ENCODE peak calls at places on chromosomes 1 and 21, in six cellular contexts. F is dorsolateral prefrontal cortex; R is neuronal stem cell; D is stimulated activated CD4-positive, alpha-beta T cell treated with anti-CD3 and anti-CD28 coated beads, Interleukin-4, amount 100 ng/mL, for 24 hours; H is heart right ventricle; C is naive thymus-derived CD8-positive, alpha-beta T cell. Z is an unnamed sample.

GRCh38 chr21:15243356-15243755 is 178.6 kb upstream of the NRIP1 start:
- DNase-seq in C (no peak), D (no peak), R (no peak), H (no peak), F (no peak), Z (no peak)

GRCh38 chr1:94757931-94758330 is 62.2 kb upstream of the SLC44A3 start:
- DNase-seq in C (no peak), D (no peak), H (peak), R (no peak), F (no peak), Z (no peak)

GRCh38 chr1:164588388-164589341 is 29.7 kb downstream of the PBX1 start:
- DNase-seq in D (no peak), C (no peak), F (peak), H (peak), R (peak), Z (peak)

GRCh38 chr1:147892731-147893214 is 9.8 kb upstream of the GJA8 start:
- DNase-seq in H (peak), F (no peak), C (no peak), R (no peak), D (peak), Z (peak)

GRCh38 chr21:46061063-46061462 is 36.8 kb upstream of the COL6A2 start:
- DNase-seq in C (no peak), D (no peak), R (no peak), H (no peak), F (peak), Z (no peak)

GRCh38 chr1:64519921-64520320 is 50.0 kb downstream of the CACHD1 start:
- DNase-seq in R (no peak), D (no peak), F (no peak), H (no peak), C (no peak), Z (no peak)

GRCh38 chr1:183353597-183353996 is 64.6 kb downstream of the NMNAT2 start:
- DNase-seq in F (no peak), C (no peak), H (no peak), D (no peak), R (no peak), Z (no peak)

GRCh38 chr1:228471154-228471761 is 15.9 kb upstream of the RNF187 start:
- DNase-seq in H (no peak), F (no peak), D (no peak), R (no peak), C (no peak), Z (no peak)

GRCh38 chr1:89198500-89199072 is at the start of gene GBP4:
- DNase-seq in F (no peak), R (no peak), D (peak), H (peak), C (peak), Z (peak)

GRCh38 chr1:8661185-8662110 is 156.0 kb downstream of the RERE start:
- DNase-seq in F (no peak), D (peak), H (peak), R (no peak), C (no peak), Z (no peak)

GRCh38 chr21:19541612-19542011 is 1138.0 kb upstream of the TMPRSS15 start:
- DNase-seq in C (no peak), D (no peak), H (no peak), F (no peak), R (no peak), Z (no peak)

GRCh38 chr1:30718636-30719405 is 4.6 kb downstream of the MATN1 start:
- DNase-seq in C (peak), F (peak), H (peak), D (peak), R (no peak), Z (peak)

GRCh38 chr21:35940074-35940927 is 120.0 kb downstream of the SETD4 start:
- DNase-seq in R (peak), C (no peak), H (peak), F (peak), D (no peak), Z (peak)

Z was measured in T47D.